ENCODE peak calls at places on chromosomes 4 and X, in four cellular contexts. A, Z, D and C are unnamed samples.
A peak's percentile ranks its signal among the peaks of the same experiment; 100 is the strongest.

GRCh38 chr4:1871471-1872021 is 353 bp downstream of the NSD2 start:
- DNase-seq in A (no peak), D (no peak), Z (no peak), C (no peak)

GRCh38 chr4:37639551-37640293 is 46.5 kb downstream of the RELL1 start:
- DNase-seq in A (no peak), Z (no peak), D (no peak), C (peak; percentile 57)

GRCh38 chrX:41180194-41180902 is 95.1 kb downstream of the USP9X start:
- DNase-seq in Z (peak; percentile 50), D (peak; percentile 68), A (peak; percentile 19), C (peak; percentile 28)

GRCh38 chr4:36255575-36255974 is 11.3 kb upstream of the ARAP2 start:
- DNase-seq in Z (no peak), A (no peak), D (no peak), C (no peak)

GRCh38 chr4:52173470-52174055 is 122.5 kb downstream of the SPATA18 start:
- DNase-seq in D (no peak), Z (no peak), A (no peak), C (no peak)

GRCh38 chr4:70765368-70765767 is 43.6 kb downstream of the RUFY3 start:
- DNase-seq in Z (no peak), A (no peak), D (no peak), C (no peak)

GRCh38 chr4:105620640-105621323 is 68.4 kb downstream of the ARHGEF38 start:
- DNase-seq in D (no peak), Z (no peak), A (no peak), C (no peak)

GRCh38 chr4:156875697-156876096 is 95.9 kb downstream of the PDGFC start:
- DNase-seq in D (no peak), A (no peak), Z (no peak), C (no peak)

GRCh38 chr4:142901166-142901662 is 55.1 kb upstream of the INPP4B start:
- DNase-seq in Z (no peak), A (no peak), D (no peak), C (no peak)